ENCODE peak calls at places on chromosomes 1 and 21, in five cellular contexts. M is heart left ventricle, E is HT-29, Z is WTC11, Y is fibroblast of the aortic adventitia. N is an unnamed sample.

GRCh38 chr21:34074283-34075098 is 1.1 kb downstream of the MRPS6 start:
- DNase-seq in E (peak; percentile 44), Z (peak; percentile 31), Y (peak; percentile 26), M (no peak), N (no peak)

GRCh38 chr1:161505892-161506173 is 576 bp downstream of the FCGR2A start:
- DNase-seq in E (no peak), Y (no peak), M (no peak), Z (no peak), N (no peak)

GRCh38 chr1:82464362-82464931 is 663.7 kb downstream of the ADGRL2 start:
- DNase-seq in Y (peak; percentile 53), Z (no peak), E (peak; percentile 75), M (peak; percentile 24), N (no peak)

GRCh38 chr21:38813554-38813953 is 7.8 kb downstream of the ETS2 start:
- DNase-seq in Z (no peak), M (no peak), E (peak; percentile 28), Y (no peak), N (no peak)

GRCh38 chr1:224080082-224080774 is 33.7 kb upstream of the FBXO28 start:
- DNase-seq in Y (peak; percentile 51), E (peak; percentile 23), M (no peak), Z (no peak), N (no peak)

GRCh38 chr1:116886532-116886931 is 23.2 kb upstream of the PTGFRN start:
- DNase-seq in E (no peak), Z (no peak), Y (peak; percentile 43), M (no peak), N (no peak)

GRCh38 chr1:200900877-200901276 is 6.2 kb downstream of the INAVA start:
- DNase-seq in Y (no peak), E (no peak), M (no peak), Z (no peak), N (no peak)

GRCh38 chr21:17602874-17603273 is 9.8 kb downstream of the BTG3 start:
- DNase-seq in Y (peak; percentile 31), E (no peak), Z (no peak), M (no peak), N (no peak)

GRCh38 chr1:32761253-32761877 is 55.8 kb downstream of the YARS1 start:
- DNase-seq in Y (peak; percentile 76), E (peak; percentile 94), Z (peak; percentile 50), M (no peak), N (no peak)

GRCh38 chr1:158248122-158248521 is 6.1 kb upstream of the CD1A start:
- DNase-seq in E (no peak), Y (no peak), M (no peak), Z (no peak), N (no peak)

GRCh38 chr1:43366179-43366578 is 1.6 kb downstream of the ELOVL1 start:
- DNase-seq in Z (peak; percentile 69), Y (no peak), M (no peak), E (peak; percentile 87), N (no peak)

GRCh38 chr1:41239988-41240610 is 2.0 kb downstream of the SCMH1 start:
- DNase-seq in Z (no peak), M (no peak), Y (peak; percentile 67), E (peak; percentile 49), N (no peak)

GRCh38 chr1:152050886-152051764 is 14.3 kb upstream of the S100A11 start:
- DNase-seq in Y (peak; percentile 23), Z (no peak), E (no peak), M (no peak), N (no peak)

GRCh38 chr21:36005018-36005417 is 55.3 kb downstream of the SETD4 start:
- DNase-seq in Z (no peak), E (no peak), M (no peak), Y (peak; percentile 61), N (no peak)

GRCh38 chr1:97745912-97746311 is 174.9 kb downstream of the DPYD start:
- DNase-seq in M (no peak), E (no peak), Z (no peak), Y (peak; percentile 32), N (no peak)

N was measured in NT2/D1.